ENCODE peak calls at places on chromosomes 1 and 21, in four cellular contexts. D is GM12878, Q is K562, N is HepG2. F is an unnamed sample.

GRCh38 chr1:30693366-30693765 is 30.0 kb downstream of the MATN1 start:
- DNase-seq in N (no peak), D (no peak), Q (no peak), F (no peak)

GRCh38 chr1:17004466-17005364 is 7.0 kb downstream of the ATP13A2 start:
- DNase-seq in Q (no peak), N (no peak), D (no peak), F (peak)

GRCh38 chr1:235015291-235015990 is 113.2 kb downstream of the TOMM20 start:
- DNase-seq in Q (no peak), D (peak), N (no peak), F (no peak)

GRCh38 chr1:170663441-170664282 is at the start of gene PRRX1:
- DNase-seq in N (no peak), D (no peak), Q (no peak), F (no peak)

GRCh38 chr21:30497065-30497464 is at the start of gene KRTAP19-4:
- DNase-seq in N (no peak), D (no peak), Q (no peak), F (no peak)

GRCh38 chr1:183069562-183070216 is 46.5 kb downstream of the LAMC1 start:
- DNase-seq in D (no peak), Q (no peak), N (peak), F (peak)

GRCh38 chr1:37486680-37487618 is 12.6 kb downstream of the ZC3H12A start:
- DNase-seq in N (peak), D (no peak), Q (peak), F (peak)

GRCh38 chr1:155931332-155932038 is 2.7 kb downstream of the KHDC4 start:
- DNase-seq in D (no peak), N (no peak), Q (no peak), F (no peak)

GRCh38 chr1:35560256-35561225 is 2.9 kb downstream of the NCDN start:
- DNase-seq in Q (no peak), N (no peak), D (no peak), F (no peak)

GRCh38 chr21:16040601-16041000 is 310.8 kb downstream of the USP25 start:
- DNase-seq in D (no peak), N (peak), Q (no peak), F (no peak)

GRCh38 chr1:229119161-229119560 is 151.8 kb upstream of the RAB4A start:
- DNase-seq in Q (no peak), N (no peak), D (no peak), F (no peak)

GRCh38 chr21:43940672-43941071 is 71.4 kb upstream of the TRAPPC10 start:
- DNase-seq in D (no peak), Q (no peak), N (no peak), F (no peak)

GRCh38 chr1:176745945-176746344 is 283.0 kb downstream of the PAPPA2 start:
- DNase-seq in Q (peak), D (no peak), N (peak), F (peak)

GRCh38 chr21:26388731-26389231 is 184.3 kb downstream of the CYYR1 start:
- DNase-seq in N (no peak), Q (no peak), D (no peak), F (no peak)

GRCh38 chr1:247370786-247371732 is 39.4 kb upstream of the ZNF496 start:
- DNase-seq in N (no peak), D (no peak), Q (peak), F (peak)

GRCh38 chr1:172680733-172681275 is 21.9 kb downstream of the FASLG start:
- DNase-seq in N (no peak), D (no peak), Q (no peak), F (peak)

DNA sequence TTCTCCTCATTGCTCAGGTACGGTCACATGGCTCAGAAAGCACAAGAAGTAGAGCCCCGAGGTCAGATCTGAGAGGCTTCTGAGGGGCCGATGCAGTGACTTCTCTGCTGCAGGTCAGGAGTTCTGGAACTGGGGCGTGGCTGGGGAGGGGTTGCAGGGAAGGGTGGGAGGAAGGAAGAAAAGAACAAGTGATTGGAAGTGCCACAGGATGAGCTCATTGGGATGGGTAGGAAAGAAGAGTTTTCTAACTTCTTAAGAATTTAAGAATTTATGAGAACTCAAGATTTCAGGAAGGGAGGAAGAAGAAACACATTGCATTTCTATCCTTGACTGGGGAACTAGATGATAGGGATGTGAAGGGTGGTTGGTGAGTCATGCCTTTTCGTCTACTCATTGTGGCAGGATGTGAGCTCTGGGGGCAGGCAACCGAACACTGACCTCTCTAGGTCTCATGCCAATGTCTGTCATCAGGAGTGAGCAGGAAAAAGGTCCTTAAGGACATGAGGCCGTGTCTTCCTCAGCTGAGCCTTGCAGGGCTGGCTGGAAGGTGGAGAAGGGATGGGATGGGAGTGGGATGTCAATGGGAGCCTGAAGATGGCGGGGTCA is 497 bp downstream of the FCRLB start:
- DNase-seq in Q (peak), D (no peak), N (no peak), F (no peak)
- TF ChIP-seq CREB1 in Q (peak), D (no peak), N (no peak), F (no peak)

GRCh38 chr1:101290922-101291561 is 54.2 kb downstream of the S1PR1 start:
- DNase-seq in Q (no peak), D (no peak), N (no peak), F (no peak)

GRCh38 chr1:101288491-101288944 is 51.7 kb downstream of the S1PR1 start:
- DNase-seq in N (peak), D (peak), Q (peak), F (peak)

GRCh38 chr1:101291562-101292035 is 54.8 kb downstream of the S1PR1 start:
- DNase-seq in N (peak), D (no peak), Q (no peak), F (no peak)

GRCh38 chr1:101293461-101294045 is 56.7 kb downstream of the S1PR1 start:
- DNase-seq in Q (no peak), D (peak), N (no peak), F (no peak)

DNA sequence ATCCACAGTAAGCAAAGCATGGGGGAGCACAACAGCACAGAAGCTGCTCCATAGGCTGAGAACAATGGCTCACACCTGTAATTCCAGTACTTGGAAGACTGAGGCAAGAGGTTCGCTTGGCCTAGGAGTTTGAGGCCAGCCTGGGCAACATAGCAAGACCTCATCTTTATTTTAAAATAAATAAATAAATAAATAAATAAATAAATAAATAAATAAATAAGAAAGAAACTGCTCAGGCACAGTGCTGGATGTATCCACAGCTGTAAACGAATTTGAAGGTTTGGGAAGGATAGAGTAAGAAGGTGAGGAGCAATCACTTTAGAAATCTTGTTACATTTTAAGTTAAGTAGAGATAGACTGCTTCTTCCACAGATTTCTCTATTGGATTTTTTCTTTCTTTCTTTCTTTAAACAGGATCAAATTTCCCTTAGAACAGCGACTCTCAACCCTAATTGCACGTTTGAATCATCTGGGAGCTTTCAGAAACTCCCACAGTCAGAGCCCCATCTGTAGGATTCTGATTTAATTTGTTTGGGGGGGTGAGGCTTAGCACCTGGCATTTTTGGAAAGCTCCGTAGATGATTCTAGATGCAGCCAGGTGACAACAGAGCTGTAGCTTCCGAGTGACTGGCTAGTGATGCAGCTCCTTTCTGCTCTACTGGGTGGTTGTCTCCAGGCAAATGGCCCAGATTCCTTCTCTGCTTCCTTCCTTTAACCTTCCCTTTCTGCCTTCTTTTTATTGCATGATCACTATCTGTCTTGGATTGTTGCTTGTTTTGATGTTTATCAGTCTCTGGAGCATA is 53.5 kb downstream of the S1PR1 start:
- DNase-seq in N (no peak), D (no peak), Q (no peak), F (no peak)
- TF ChIP-seq REST in N (no peak), D (no peak), Q (no peak), F (no peak)

DNA sequence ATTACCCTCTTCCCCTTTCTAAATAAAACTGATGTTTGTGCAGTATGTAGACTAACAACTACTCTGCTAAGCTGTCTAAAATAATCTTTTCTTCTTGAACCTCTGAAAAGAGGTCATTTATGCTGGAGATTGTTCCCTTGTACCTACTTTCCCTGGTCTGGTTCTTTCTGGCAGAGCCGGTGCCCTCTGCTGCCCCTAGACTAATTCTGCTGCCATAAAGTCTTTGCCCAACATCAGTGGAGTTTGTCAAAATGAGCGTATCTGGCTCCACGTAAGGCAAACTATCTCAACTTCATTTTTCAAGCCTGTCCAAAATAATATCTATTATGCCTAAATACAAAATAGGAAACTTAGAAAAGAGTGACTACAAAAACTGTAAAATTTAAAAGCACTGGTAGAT is 30.9 kb upstream of the ANGPTL7 start:
- DNase-seq in N (no peak), D (no peak), Q (no peak), F (no peak)
- H3K4me2 ChIP-seq in N (no peak), D (no peak), Q (no peak), F (no peak)

GRCh38 chr1:160680399-160680798 is 31.2 kb downstream of the CD48 start:
- DNase-seq in Q (no peak), D (no peak), N (no peak), F (no peak)

GRCh38 chr1:160681067-160681890 is 30.3 kb downstream of the CD48 start:
- DNase-seq in N (peak), D (no peak), Q (peak), F (peak)

GRCh38 chr1:160681891-160682140 is 29.8 kb downstream of the CD48 start:
- DNase-seq in N (no peak), Q (no peak), D (no peak), F (no peak)

GRCh38 chr1:160685266-160685665 is 26.4 kb downstream of the CD48 start:
- DNase-seq in N (no peak), Q (no peak), D (no peak), F (no peak)

GRCh38 chr1:160682983-160683886 is 28.4 kb downstream of the CD48 start:
- DNase-seq in N (no peak), D (no peak), Q (no peak), F (no peak)
- TF ChIP-seq CREB1 in N (no peak), D (no peak), Q (no peak), F (no peak)

GRCh38 chr1:48251858-48252257 is 29.3 kb downstream of the SLC5A9 start:
- DNase-seq in D (no peak), N (no peak), Q (no peak), F (no peak)
- TF ChIP-seq REST in D (no peak), N (no peak), Q (no peak), F (peak)

GRCh38 chr1:8390707-8391106 is 72.8 kb downstream of the SLC45A1 start:
- DNase-seq in Q (peak), D (no peak), N (no peak), F (no peak)
- H3K4me2 ChIP-seq in Q (no peak), D (no peak), N (no peak), F (no peak)

GRCh38 chr1:58650141-58650540 is 49.7 kb downstream of the MYSM1 start:
- DNase-seq in Q (no peak), D (no peak), N (no peak), F (no peak)

GRCh38 chr1:58648864-58649263 is 51.0 kb downstream of the MYSM1 start:
- DNase-seq in N (no peak), D (no peak), Q (no peak), F (no peak)

GRCh38 chr1:58652351-58653184 is 47.3 kb downstream of the MYSM1 start:
- DNase-seq in D (peak), N (peak), Q (peak), F (peak)

GRCh38 chr1:58654322-58654721 is 45.5 kb downstream of the MYSM1 start:
- DNase-seq in Q (no peak), N (no peak), D (no peak), F (no peak)

GRCh38 chr1:58649555-58649954 is 50.3 kb downstream of the MYSM1 start:
- DNase-seq in Q (peak), D (no peak), N (no peak), F (no peak)
- TF ChIP-seq CREB1 in Q (no peak), D (no peak), N (no peak), F (no peak)

GRCh38 chr1:150010388-150011115 is at the start of gene OTUD7B:
- DNase-seq in D (no peak), Q (peak), N (peak), F (peak)
- TF ChIP-seq REST in D (no peak), Q (peak), N (peak), F (no peak)